ENCODE peak calls at places on chromosomes 11 and 22, in five cellular contexts. Q is NCI-H1092; W is nephron progenitor cell; F is stimulated activated CD4-positive, alpha-beta T cell treated with anti-CD3 and anti-CD28 coated beads, Interleukin-12 subunit alpha, Interleukin-12 subunit beta, amount 100 ng/mL, for 4 hours; X is fibroblast of lung. R is an unnamed sample.
A peak's percentile ranks its signal among the peaks of the same experiment; 100 is the strongest.

GRCh38 chr11:69232821-69233760 is 60.9 kb upstream of the MYEOV start:
- DNase-seq in Q (no peak), F (no peak), W (no peak), X (no peak), R (peak; percentile 71)

GRCh38 chr11:98940913-98941312 is 79.8 kb upstream of the CNTN5 start:
- DNase-seq in Q (no peak), X (no peak), F (no peak), W (peak; percentile 8), R (no peak)

GRCh38 chr11:2157294-2158040 is 3.5 kb downstream of the INS start:
- DNase-seq in W (no peak), F (no peak), Q (no peak), X (no peak), R (no peak)

GRCh38 chr11:70065318-70066135 is 12.6 kb upstream of the ANO1 start:
- DNase-seq in W (no peak), Q (no peak), X (no peak), F (no peak), R (no peak)

GRCh38 chr11:24078056-24078455 is 418.8 kb upstream of the LUZP2 start:
- DNase-seq in W (no peak), F (no peak), X (peak; percentile 64), Q (no peak), R (no peak)

GRCh38 chr11:106495046-106495445 is 417.6 kb downstream of the AASDHPPT start:
- DNase-seq in W (no peak), Q (no peak), X (peak; percentile 28), F (no peak), R (no peak)

GRCh38 chr11:97902828-97903227 is 1117.9 kb upstream of the CNTN5 start:
- DNase-seq in Q (no peak), W (no peak), X (no peak), F (no peak), R (no peak)

GRCh38 chr22:30863161-30863833 is 105.3 kb downstream of the MORC2 start:
- DNase-seq in W (no peak), X (no peak), Q (no peak), F (no peak), R (peak; percentile 71)

GRCh38 chr11:61725632-61726280 is 26.7 kb upstream of the MYRF start:
- DNase-seq in F (no peak), Q (no peak), W (peak; percentile 28), X (peak; percentile 67), R (no peak)

GRCh38 chr22:37334461-37334858 is 52.2 kb downstream of the CYTH4 start:
- DNase-seq in F (no peak), W (peak; percentile 39), Q (no peak), X (no peak), R (no peak)

GRCh38 chr22:19325296-19325950 is 33.9 kb upstream of the CLTCL1 start:
- DNase-seq in F (no peak), Q (no peak), W (no peak), X (peak; percentile 48), R (no peak)

GRCh38 chr11:64885367-64886286 is 7.2 kb upstream of the EHD1 start:
- DNase-seq in Q (no peak), W (no peak), X (peak; percentile 89), F (no peak), R (no peak)

GRCh38 chr22:45779351-45779750 is 107.7 kb downstream of the ATXN10 start:
- DNase-seq in F (no peak), Q (no peak), X (no peak), W (no peak), R (no peak)

GRCh38 chr22:45911601-45912271 is 65.2 kb downstream of the WNT7B start:
- DNase-seq in W (no peak), X (peak; percentile 52), Q (peak; percentile 49), F (no peak), R (no peak)

GRCh38 chr11:69797156-69797555 is 22.0 kb upstream of the FGF4 start:
- DNase-seq in X (no peak), Q (no peak), W (no peak), F (no peak), R (no peak)

GRCh38 chr11:83583953-83584352 is 297.8 kb upstream of the CCDC90B start:
- DNase-seq in W (no peak), F (no peak), Q (no peak), X (peak; percentile 34), R (no peak)

R was measured in mesenteric fat pad.